ENCODE peak calls at places on chromosomes 3 and 15, in eight cellular contexts. P is GM12891; W is neural crest cell; H is A172; C is activated CD4-positive, alpha-beta T cell treated with anti-CD3 and anti-CD28 coated beads, Interleukin-2, amount 50 U/mL, for 24 hours; D is Daoy; A is RPMI7951; N is neural progenitor cell. Y is an unnamed sample.

GRCh38 chr3:32432045-32432710 is 40.5 kb downstream of the CMTM7 start:
- DNase-seq in P (no peak), N (no peak), C (no peak), W (no peak), D (no peak), A (no peak), H (no peak), Y (no peak)

GRCh38 chr3:97102641-97103040 is 288.2 kb downstream of the EPHA6 start:
- DNase-seq in D (no peak), C (no peak), W (no peak), A (no peak), H (no peak), P (no peak), N (no peak), Y (no peak)

GRCh38 chr3:122299872-122300460 is 25.1 kb upstream of the CSTA start:
- DNase-seq in H (no peak), A (peak), P (no peak), N (peak), C (peak), D (peak), W (peak), Y (peak)

GRCh38 chr15:71508081-71508682 is 302.2 kb upstream of the NR2E3 start:
- DNase-seq in P (peak), W (no peak), C (no peak), N (no peak), A (no peak), D (no peak), H (no peak), Y (no peak)

GRCh38 chr15:46654993-46655392 is 1020.2 kb downstream of the SQOR start:
- DNase-seq in N (no peak), H (no peak), C (no peak), P (no peak), A (no peak), W (no peak), D (no peak), Y (no peak)

GRCh38 chr3:71132995-71133730 is 450.4 kb downstream of the FOXP1 start:
- DNase-seq in D (peak), P (no peak), A (peak), N (no peak), H (no peak), W (no peak), C (no peak), Y (no peak)

GRCh38 chr3:121072128-121072527 is 164.1 kb downstream of the STXBP5L start:
- DNase-seq in N (no peak), C (no peak), D (peak), P (no peak), H (no peak), W (no peak), A (peak), Y (no peak)

GRCh38 chr15:78035319-78035718 is 42.2 kb downstream of the TBC1D2B start:
- DNase-seq in N (no peak), W (no peak), D (no peak), H (no peak), A (no peak), C (no peak), P (no peak), Y (no peak)

GRCh38 chr15:42863572-42864239 is 56.9 kb downstream of the TTBK2 start:
- DNase-seq in N (no peak), A (no peak), H (no peak), C (no peak), D (no peak), W (no peak), P (no peak), Y (no peak)

GRCh38 chr3:155553800-155554199 is 191.1 kb downstream of the PLCH1 start:
- DNase-seq in P (no peak), C (no peak), N (no peak), D (peak), H (peak), W (no peak), A (no peak), Y (no peak)

GRCh38 chr15:62486041-62486440 is 321.0 kb upstream of the C2CD4B start:
- DNase-seq in H (no peak), W (no peak), A (no peak), P (no peak), N (no peak), C (no peak), D (no peak), Y (no peak)

GRCh38 chr3:182524711-182525401 is 268.4 kb upstream of the ATP11B start:
- DNase-seq in D (no peak), W (no peak), N (no peak), H (no peak), P (no peak), C (no peak), A (peak), Y (no peak)

GRCh38 chr15:42705336-42705735 is 31.6 kb downstream of the CDAN1 start:
- DNase-seq in P (no peak), C (no peak), A (no peak), N (no peak), H (no peak), W (no peak), D (no peak), Y (no peak)